ENCODE peak calls at places on chromosomes 11 and 22, in five cellular contexts. V, Z, Y, W and E are unnamed samples.

GRCh38 chr22:31637938-31638618 is 23.9 kb downstream of the PISD start:
- DNase-seq in W (peak), V (no peak), Z (no peak), Y (no peak), E (no peak)

GRCh38 chr11:95698939-95699562 is 90.5 kb downstream of the FAM76B start:
- DNase-seq in Z (no peak), Y (peak), V (peak), W (peak), E (no peak)

GRCh38 chr22:17265649-17266248 is 46.5 kb upstream of the ADA2 start:
- DNase-seq in V (no peak), Y (no peak), Z (no peak), W (no peak), E (no peak)

GRCh38 chr11:73154178-73154577 is 12.1 kb upstream of the FCHSD2 start:
- DNase-seq in V (no peak), W (no peak), Z (no peak), Y (no peak), E (no peak)

GRCh38 chr11:74288161-74288560 is 23.3 kb downstream of the P4HA3 start:
- DNase-seq in Y (no peak), W (peak), Z (peak), V (peak), E (no peak)

GRCh38 chr11:113664069-113664980 is 41.8 kb downstream of the TMPRSS5 start:
- DNase-seq in V (peak), Z (no peak), Y (no peak), W (peak), E (peak)

GRCh38 chr11:46265764-46266163 is 11.7 kb upstream of the CREB3L1 start:
- DNase-seq in Y (no peak), W (no peak), V (no peak), Z (no peak), E (no peak)

GRCh38 chr22:46748948-46749681 is 11.1 kb upstream of the CERK start:
- DNase-seq in V (peak), Z (no peak), Y (no peak), W (peak), E (peak)

GRCh38 chr22:38273135-38273761 is 438 bp upstream of the TMEM184B start:
- DNase-seq in Z (no peak), W (peak), V (no peak), Y (no peak), E (peak)

GRCh38 chr11:34425863-34426262 is 12.9 kb upstream of the CAT start:
- DNase-seq in W (no peak), Z (no peak), Y (no peak), V (peak), E (no peak)

GRCh38 chr11:132068556-132068955 is 698.1 kb downstream of the NTM start:
- DNase-seq in W (no peak), Y (no peak), Z (no peak), V (no peak), E (no peak)

GRCh38 chr11:29336727-29337212 is 680.1 kb downstream of the KCNA4 start:
- DNase-seq in V (peak), Y (no peak), Z (no peak), W (peak), E (no peak)

GRCh38 chr11:93049740-93050139 is 80.3 kb downstream of the MTNR1B start:
- DNase-seq in Z (no peak), V (no peak), Y (no peak), W (no peak), E (no peak)

GRCh38 chr11:9755561-9755960 is 91.7 kb downstream of the SWAP70 start:
- DNase-seq in W (peak), Z (no peak), V (peak), Y (no peak), E (no peak)

GRCh38 chr22:46280999-46281623 is 13.3 kb downstream of the TTC38 start:
- DNase-seq in V (no peak), Z (no peak), W (no peak), Y (no peak), E (no peak)

GRCh38 chr11:1422481-1422880 is 32.7 kb downstream of the BRSK2 start:
- DNase-seq in Y (no peak), W (no peak), V (peak), Z (no peak), E (peak)

GRCh38 chr22:50699001-50699753 is 26.6 kb downstream of the SHANK3 start:
- DNase-seq in V (no peak), W (no peak), Y (no peak), Z (no peak), E (no peak)

GRCh38 chr11:106087815-106088435 is 10.5 kb downstream of the AASDHPPT start:
- DNase-seq in V (peak), Y (peak), W (peak), Z (peak), E (peak)

GRCh38 chr22:43305806-43306205 is 37.4 kb downstream of the SCUBE1 start:
- DNase-seq in Z (no peak), V (no peak), W (no peak), Y (no peak), E (no peak)

GRCh38 chr22:33894515-33894914 is 25.8 kb downstream of the LARGE1 start:
- DNase-seq in W (no peak), Z (no peak), Y (no peak), V (no peak), E (no peak)